ENCODE peak calls at places on chromosomes 4 and X, in five cellular contexts. One of them, this sample, is unnamed.

GRCh38 chr4:122577808-122578781 is 42.8 kb downstream of the IL21 start:
- DNase-seq in SK-N-SH: peak
- DNase-seq in AG09309: no peak
- DNase-seq in foreskin fibroblast: peak
- DNase-seq in breast epithelium: no peak
- DNase-seq in this sample: no peak

GRCh38 chr4:168796362-168797106 is 213.5 kb downstream of the CBR4 start:
- DNase-seq in SK-N-SH: no peak
- DNase-seq in AG09309: no peak
- DNase-seq in foreskin fibroblast: peak
- DNase-seq in breast epithelium: no peak
- DNase-seq in this sample: no peak

GRCh38 chrX:97314348-97314747 is 430.6 kb downstream of the RPA4 start:
- DNase-seq in SK-N-SH: no peak
- DNase-seq in AG09309: no peak
- DNase-seq in foreskin fibroblast: no peak
- DNase-seq in breast epithelium: no peak
- DNase-seq in this sample: no peak

GRCh38 chr4:73019462-73020047 is 50.0 kb downstream of the COX18 start:
- DNase-seq in SK-N-SH: peak
- DNase-seq in AG09309: peak
- DNase-seq in foreskin fibroblast: peak
- DNase-seq in breast epithelium: no peak
- DNase-seq in this sample: no peak

GRCh38 chr4:139535228-139535851 is 20.7 kb downstream of the SETD7 start:
- DNase-seq in SK-N-SH: no peak
- DNase-seq in AG09309: no peak
- DNase-seq in foreskin fibroblast: no peak
- DNase-seq in breast epithelium: no peak
- DNase-seq in this sample: no peak

GRCh38 chrX:71543316-71543715 is 10.4 kb downstream of the OGT start:
- DNase-seq in SK-N-SH: no peak
- DNase-seq in AG09309: peak
- DNase-seq in foreskin fibroblast: peak
- DNase-seq in breast epithelium: no peak
- DNase-seq in this sample: no peak

GRCh38 chr4:18754180-18754579 is 732.6 kb upstream of the LCORL start:
- DNase-seq in SK-N-SH: no peak
- DNase-seq in AG09309: no peak
- DNase-seq in foreskin fibroblast: no peak
- DNase-seq in breast epithelium: no peak
- DNase-seq in this sample: no peak

GRCh38 chr4:105815701-105816100 is 79.6 kb upstream of the NPNT start:
- DNase-seq in SK-N-SH: no peak
- DNase-seq in AG09309: no peak
- DNase-seq in foreskin fibroblast: no peak
- DNase-seq in breast epithelium: no peak
- DNase-seq in this sample: no peak

GRCh38 chr4:129094347-129094746 is 1.0 kb upstream of the SCLT1 start:
- DNase-seq in SK-N-SH: no peak
- DNase-seq in AG09309: no peak
- DNase-seq in foreskin fibroblast: no peak
- DNase-seq in breast epithelium: no peak
- DNase-seq in this sample: no peak

GRCh38 chrX:21926527-21927278 is 13.8 kb upstream of the SMS start:
- DNase-seq in SK-N-SH: no peak
- DNase-seq in AG09309: peak
- DNase-seq in foreskin fibroblast: peak
- DNase-seq in breast epithelium: no peak
- DNase-seq in this sample: no peak

GRCh38 chrX:2348225-2348624 is 152.6 kb downstream of the DHRSX start:
- DNase-seq in SK-N-SH: no peak
- DNase-seq in AG09309: no peak
- DNase-seq in foreskin fibroblast: no peak
- DNase-seq in breast epithelium: no peak
- DNase-seq in this sample: no peak

GRCh38 chr4:55184600-55185523 is 59.5 kb upstream of the KDR start:
- DNase-seq in SK-N-SH: no peak
- DNase-seq in AG09309: no peak
- DNase-seq in foreskin fibroblast: peak
- DNase-seq in breast epithelium: no peak
- DNase-seq in this sample: no peak

GRCh38 chrX:140764401-140764919 is 54.9 kb downstream of the LINC00632 start:
- DNase-seq in SK-N-SH: peak
- DNase-seq in AG09309: no peak
- DNase-seq in foreskin fibroblast: peak
- DNase-seq in breast epithelium: no peak
- DNase-seq in this sample: no peak

GRCh38 chr4:113080050-113080449 is 30.6 kb downstream of the ANK2 start:
- DNase-seq in SK-N-SH: no peak
- DNase-seq in AG09309: no peak
- DNase-seq in foreskin fibroblast: peak
- DNase-seq in breast epithelium: no peak
- DNase-seq in this sample: no peak

GRCh38 chr4:54233128-54233696 is 4.1 kb downstream of the PDGFRA start:
- DNase-seq in SK-N-SH: peak
- DNase-seq in AG09309: no peak
- DNase-seq in foreskin fibroblast: peak
- DNase-seq in breast epithelium: peak
- DNase-seq in this sample: peak

GRCh38 chrX:46258356-46258755 is 286.9 kb downstream of the ZNF674 start:
- DNase-seq in SK-N-SH: no peak
- DNase-seq in AG09309: no peak
- DNase-seq in foreskin fibroblast: no peak
- DNase-seq in breast epithelium: no peak
- DNase-seq in this sample: no peak

GRCh38 chrX:100819534-100819836 is 706 bp upstream of the CSTF2 start:
- DNase-seq in SK-N-SH: no peak
- DNase-seq in AG09309: no peak
- DNase-seq in foreskin fibroblast: no peak
- DNase-seq in breast epithelium: no peak
- DNase-seq in this sample: no peak

GRCh38 chr4:157072002-157072401 is 3.9 kb upstream of the GLRB start:
- DNase-seq in SK-N-SH: no peak
- DNase-seq in AG09309: no peak
- DNase-seq in foreskin fibroblast: peak
- DNase-seq in breast epithelium: no peak
- DNase-seq in this sample: no peak

GRCh38 chr4:155376387-155377268 is at the start of gene MAP9:
- DNase-seq in SK-N-SH: peak
- DNase-seq in AG09309: peak
- DNase-seq in foreskin fibroblast: peak
- DNase-seq in breast epithelium: peak
- DNase-seq in this sample: peak

GRCh38 chr4:183905593-183906485 is 732 bp downstream of the STOX2 start:
- DNase-seq in SK-N-SH: peak
- DNase-seq in AG09309: no peak
- DNase-seq in foreskin fibroblast: peak
- DNase-seq in breast epithelium: no peak
- DNase-seq in this sample: no peak

GRCh38 chr4:77669911-77670590 is 64.4 kb downstream of the CXCL13 start:
- DNase-seq in SK-N-SH: no peak
- DNase-seq in AG09309: no peak
- DNase-seq in foreskin fibroblast: no peak
- DNase-seq in breast epithelium: no peak
- DNase-seq in this sample: no peak

GRCh38 chrX:19791562-19791961 is 95.8 kb downstream of the SH3KBP1 start:
- DNase-seq in SK-N-SH: no peak
- DNase-seq in AG09309: peak
- DNase-seq in foreskin fibroblast: peak
- DNase-seq in breast epithelium: no peak
- DNase-seq in this sample: no peak

GRCh38 chr4:10040049-10040892 is 19.0 kb upstream of the SLC2A9 start:
- DNase-seq in SK-N-SH: no peak
- DNase-seq in AG09309: no peak
- DNase-seq in foreskin fibroblast: no peak
- DNase-seq in breast epithelium: no peak
- DNase-seq in this sample: no peak

GRCh38 chr4:182019148-182019652 is 224.0 kb upstream of the TENM3 start:
- DNase-seq in SK-N-SH: no peak
- DNase-seq in AG09309: no peak
- DNase-seq in foreskin fibroblast: no peak
- DNase-seq in breast epithelium: no peak
- DNase-seq in this sample: no peak

GRCh38 chrX:15170927-15171326 is 99.0 kb downstream of the ASB9 start:
- DNase-seq in SK-N-SH: no peak
- DNase-seq in AG09309: no peak
- DNase-seq in foreskin fibroblast: no peak
- DNase-seq in breast epithelium: no peak
- DNase-seq in this sample: no peak

GRCh38 chr4:148782284-148782683 is 340.1 kb upstream of the NR3C2 start:
- DNase-seq in SK-N-SH: no peak
- DNase-seq in AG09309: no peak
- DNase-seq in foreskin fibroblast: no peak
- DNase-seq in breast epithelium: no peak
- DNase-seq in this sample: no peak

GRCh38 chr4:173405840-173406606 is 7.1 kb upstream of the SCRG1 start:
- DNase-seq in SK-N-SH: no peak
- DNase-seq in AG09309: no peak
- DNase-seq in foreskin fibroblast: no peak
- DNase-seq in breast epithelium: no peak
- DNase-seq in this sample: no peak

GRCh38 chrX:65751511-65751910 is 84.1 kb downstream of the MSN start:
- DNase-seq in SK-N-SH: no peak
- DNase-seq in AG09309: no peak
- DNase-seq in foreskin fibroblast: no peak
- DNase-seq in breast epithelium: no peak
- DNase-seq in this sample: no peak
- TF ChIP-seq CTCF in SK-N-SH: no peak
- TF ChIP-seq CTCF in AG09309: no peak
- TF ChIP-seq CTCF in foreskin fibroblast: no peak
- TF ChIP-seq CTCF in breast epithelium: no peak
- TF ChIP-seq CTCF in this sample: no peak

GRCh38 chr4:79917246-79917645 is 155.8 kb downstream of the ANTXR2 start:
- DNase-seq in SK-N-SH: no peak
- DNase-seq in AG09309: peak
- DNase-seq in foreskin fibroblast: peak
- DNase-seq in breast epithelium: no peak
- DNase-seq in this sample: peak
- TF ChIP-seq CTCF in SK-N-SH: peak
- TF ChIP-seq CTCF in AG09309: peak
- TF ChIP-seq CTCF in foreskin fibroblast: peak
- TF ChIP-seq CTCF in breast epithelium: no peak
- TF ChIP-seq CTCF in this sample: no peak

GRCh38 chr4:176034498-176034897 is 31.1 kb upstream of the WDR17 start:
- DNase-seq in SK-N-SH: peak
- DNase-seq in AG09309: peak
- DNase-seq in foreskin fibroblast: peak
- DNase-seq in breast epithelium: no peak
- DNase-seq in this sample: no peak
- TF ChIP-seq CTCF in SK-N-SH: peak
- TF ChIP-seq CTCF in AG09309: peak
- TF ChIP-seq CTCF in foreskin fibroblast: peak
- TF ChIP-seq CTCF in breast epithelium: peak
- TF ChIP-seq CTCF in this sample: no peak

DNA sequence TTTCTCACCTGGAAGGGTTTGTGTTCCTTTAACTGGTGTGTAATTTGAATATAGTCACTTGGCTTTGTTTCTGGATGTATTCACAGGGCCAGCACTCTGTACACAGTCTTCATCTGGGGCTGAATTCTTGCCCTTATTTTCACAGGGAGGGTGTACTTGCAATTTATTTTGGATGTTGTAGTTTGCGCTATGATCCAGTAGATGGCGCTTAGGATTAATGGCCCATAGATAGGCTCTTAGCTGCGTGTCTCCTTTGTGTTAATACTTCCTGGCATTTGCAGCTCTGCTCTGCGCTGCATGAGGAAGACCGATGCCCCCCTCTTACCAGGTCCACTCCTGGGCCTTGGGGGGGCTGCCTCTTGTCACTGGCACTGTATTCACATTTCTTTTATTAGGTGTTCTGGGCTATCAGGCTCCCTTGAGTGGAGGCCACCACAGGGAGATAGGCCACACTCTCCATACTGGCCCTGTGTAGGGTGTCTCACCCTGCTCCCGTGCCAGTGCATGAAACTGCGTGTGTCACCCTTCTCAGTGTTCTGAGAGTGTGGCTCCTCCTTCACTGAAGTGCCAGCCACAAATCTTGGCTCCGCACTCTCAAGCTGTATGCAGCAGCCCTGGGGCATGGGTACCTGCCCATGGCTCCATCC is 562.2 kb downstream of the ZIC3 start:
- DNase-seq in SK-N-SH: peak
- DNase-seq in AG09309: no peak
- DNase-seq in foreskin fibroblast: peak
- DNase-seq in breast epithelium: no peak
- DNase-seq in this sample: no peak
- TF ChIP-seq CTCF in SK-N-SH: peak
- TF ChIP-seq CTCF in AG09309: peak
- TF ChIP-seq CTCF in foreskin fibroblast: peak
- TF ChIP-seq CTCF in breast epithelium: no peak
- TF ChIP-seq CTCF in this sample: no peak

GRCh38 chr4:84681488-84682274 is 98.8 kb downstream of the CDS1 start:
- DNase-seq in SK-N-SH: no peak
- DNase-seq in AG09309: peak
- DNase-seq in foreskin fibroblast: peak
- DNase-seq in breast epithelium: no peak
- DNase-seq in this sample: no peak
- TF ChIP-seq CTCF in SK-N-SH: peak
- TF ChIP-seq CTCF in AG09309: peak
- TF ChIP-seq CTCF in foreskin fibroblast: no peak
- TF ChIP-seq CTCF in breast epithelium: no peak
- TF ChIP-seq CTCF in this sample: no peak

GRCh38 chrX:94576367-94577004 is 902.5 kb downstream of the FAM133A start:
- DNase-seq in SK-N-SH: peak
- DNase-seq in AG09309: no peak
- DNase-seq in foreskin fibroblast: no peak
- DNase-seq in breast epithelium: no peak
- DNase-seq in this sample: no peak
- TF ChIP-seq CTCF in SK-N-SH: peak
- TF ChIP-seq CTCF in AG09309: peak
- TF ChIP-seq CTCF in foreskin fibroblast: no peak
- TF ChIP-seq CTCF in breast epithelium: no peak
- TF ChIP-seq CTCF in this sample: no peak

This sample was measured in activated B cell treated with CpG ODN at 0.5 μM for 24 hours.